ENCODE peak calls at places on chromosomes 13 and 19, in four cellular contexts. One of them, this sample, is unnamed.

GRCh38 chr19:7705387-7706187 is 3.7 kb upstream of the FCER2 start:
- DNase-seq in endodermal cell: no peak
- DNase-seq in esophagus muscularis mucosa: no peak
- DNase-seq in BJ: no peak
- DNase-seq in this sample: no peak

GRCh38 chr13:110680852-110681251 is 25.1 kb downstream of the CARS2 start:
- DNase-seq in endodermal cell: peak
- DNase-seq in esophagus muscularis mucosa: no peak
- DNase-seq in BJ: no peak
- DNase-seq in this sample: no peak

GRCh38 chr13:45784755-45785675 is 66.5 kb downstream of the SIAH3 start:
- DNase-seq in endodermal cell: no peak
- DNase-seq in esophagus muscularis mucosa: no peak
- DNase-seq in BJ: no peak
- DNase-seq in this sample: no peak

GRCh38 chr19:8430650-8431049 is 14.1 kb upstream of the HNRNPM start:
- DNase-seq in endodermal cell: no peak
- DNase-seq in esophagus muscularis mucosa: no peak
- DNase-seq in BJ: no peak
- DNase-seq in this sample: no peak

GRCh38 chr13:76440568-76440967 is 445.6 kb downstream of the KCTD12 start:
- DNase-seq in endodermal cell: no peak
- DNase-seq in esophagus muscularis mucosa: no peak
- DNase-seq in BJ: no peak
- DNase-seq in this sample: no peak

GRCh38 chr19:28257396-28257795 is 955.6 kb downstream of the UQCRFS1 start:
- DNase-seq in endodermal cell: no peak
- DNase-seq in esophagus muscularis mucosa: no peak
- DNase-seq in BJ: no peak
- DNase-seq in this sample: no peak

GRCh38 chr19:33780251-33780650 is 16.4 kb upstream of the KCTD15 start:
- DNase-seq in endodermal cell: no peak
- DNase-seq in esophagus muscularis mucosa: no peak
- DNase-seq in BJ: no peak
- DNase-seq in this sample: no peak

GRCh38 chr19:50489461-50490011 is 12.9 kb upstream of the GARIN5A start:
- DNase-seq in endodermal cell: peak
- DNase-seq in esophagus muscularis mucosa: no peak
- DNase-seq in BJ: no peak
- DNase-seq in this sample: no peak

GRCh38 chr19:50660083-50660366 is 10.8 kb downstream of the C19orf81 start:
- DNase-seq in endodermal cell: no peak
- DNase-seq in esophagus muscularis mucosa: no peak
- DNase-seq in BJ: no peak
- DNase-seq in this sample: no peak

GRCh38 chr13:100521912-100522490 is 66.6 kb downstream of the GGACT start:
- DNase-seq in endodermal cell: peak
- DNase-seq in esophagus muscularis mucosa: no peak
- DNase-seq in BJ: no peak
- DNase-seq in this sample: no peak

GRCh38 chr13:23289917-23290357 is 109.2 kb downstream of the SGCG start:
- DNase-seq in endodermal cell: no peak
- DNase-seq in esophagus muscularis mucosa: no peak
- DNase-seq in BJ: no peak
- DNase-seq in this sample: no peak

GRCh38 chr13:64061649-64062048 is 2646.0 kb upstream of the PCDH20 start:
- DNase-seq in endodermal cell: no peak
- DNase-seq in esophagus muscularis mucosa: no peak
- DNase-seq in BJ: no peak
- DNase-seq in this sample: no peak

GRCh38 chr13:50742353-50742752 is 101.1 kb downstream of the DLEU7 start:
- DNase-seq in endodermal cell: no peak
- DNase-seq in esophagus muscularis mucosa: no peak
- DNase-seq in BJ: no peak
- DNase-seq in this sample: no peak

GRCh38 chr13:41650706-41651105 is 193.4 kb downstream of the RGCC start:
- DNase-seq in endodermal cell: no peak
- DNase-seq in esophagus muscularis mucosa: no peak
- DNase-seq in BJ: no peak
- DNase-seq in this sample: no peak

GRCh38 chr13:41654800-41655199 is 197.4 kb downstream of the RGCC start:
- DNase-seq in endodermal cell: no peak
- DNase-seq in esophagus muscularis mucosa: no peak
- DNase-seq in BJ: no peak
- DNase-seq in this sample: no peak

GRCh38 chr13:41655997-41656396 is 198.6 kb downstream of the RGCC start:
- DNase-seq in endodermal cell: no peak
- DNase-seq in esophagus muscularis mucosa: no peak
- DNase-seq in BJ: no peak
- DNase-seq in this sample: no peak

GRCh38 chr13:41651413-41652068 is 194.2 kb downstream of the RGCC start:
- DNase-seq in endodermal cell: no peak
- DNase-seq in esophagus muscularis mucosa: no peak
- DNase-seq in BJ: no peak
- DNase-seq in this sample: no peak

GRCh38 chr13:41652735-41653361 is 195.5 kb downstream of the RGCC start:
- DNase-seq in endodermal cell: no peak
- DNase-seq in esophagus muscularis mucosa: no peak
- DNase-seq in BJ: peak
- DNase-seq in this sample: peak
- TF ChIP-seq CTCF in endodermal cell: peak
- TF ChIP-seq CTCF in esophagus muscularis mucosa: peak
- TF ChIP-seq CTCF in BJ: peak
- TF ChIP-seq CTCF in this sample: peak

DNA sequence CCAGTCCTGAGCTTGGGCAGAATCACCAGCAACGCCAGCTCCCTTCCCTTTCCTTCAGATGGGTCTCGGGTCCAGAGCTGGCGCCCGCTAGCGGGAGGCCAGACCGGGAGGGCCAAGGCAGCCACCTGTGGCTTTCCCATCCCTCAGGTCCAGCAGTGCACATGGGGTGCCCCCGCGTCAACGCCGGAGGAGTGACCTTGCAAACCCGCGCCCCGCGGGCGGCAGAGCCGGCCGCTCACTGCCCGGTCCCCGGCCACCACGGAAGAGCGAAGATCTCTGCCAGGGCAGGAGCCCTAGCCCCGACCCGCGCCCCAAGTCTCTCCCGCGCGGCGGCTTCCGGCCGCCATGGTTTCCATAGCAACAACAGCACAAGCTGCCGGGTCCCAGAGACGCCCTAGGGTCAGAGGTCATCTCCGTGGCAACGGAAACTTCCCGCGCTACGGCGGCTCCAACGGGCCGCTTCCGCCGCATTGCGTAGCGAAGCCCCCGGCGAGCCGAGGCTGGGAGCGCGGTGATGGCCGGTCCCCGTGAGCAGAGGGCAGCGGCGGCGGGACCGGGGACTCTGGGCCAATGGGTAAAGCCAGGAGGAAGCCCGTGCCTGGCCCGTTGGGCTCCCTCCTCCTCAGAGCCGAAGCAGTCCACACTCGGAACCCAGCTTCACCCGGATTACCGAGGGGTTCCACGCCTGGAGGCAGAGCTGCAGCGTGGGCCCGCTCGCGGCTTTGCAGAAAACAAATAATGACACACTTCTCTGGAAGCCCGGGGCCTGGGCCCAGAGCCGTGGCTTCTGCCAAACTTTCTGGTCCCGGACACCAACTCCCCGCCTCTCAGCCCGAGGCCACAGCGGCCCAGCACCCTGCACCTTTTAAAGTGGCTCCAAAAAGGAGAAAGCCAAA is 7.4 kb downstream of the FGF14 start:
- DNase-seq in endodermal cell: peak
- DNase-seq in esophagus muscularis mucosa: peak
- DNase-seq in BJ: peak
- DNase-seq in this sample: peak
- TF ChIP-seq CTCF in endodermal cell: peak
- TF ChIP-seq CTCF in esophagus muscularis mucosa: peak
- TF ChIP-seq CTCF in BJ: peak
- TF ChIP-seq CTCF in this sample: peak

GRCh38 chr19:32345261-32346207 is at the start of gene ZNF507:
- DNase-seq in endodermal cell: peak
- DNase-seq in esophagus muscularis mucosa: peak
- DNase-seq in BJ: no peak
- DNase-seq in this sample: no peak
- TF ChIP-seq CTCF in endodermal cell: peak
- TF ChIP-seq CTCF in esophagus muscularis mucosa: peak
- TF ChIP-seq CTCF in BJ: no peak
- TF ChIP-seq CTCF in this sample: no peak

GRCh38 chr13:27928353-27928804 is 8.6 kb downstream of the PDX1 start:
- DNase-seq in endodermal cell: no peak
- DNase-seq in esophagus muscularis mucosa: no peak
- DNase-seq in BJ: no peak
- DNase-seq in this sample: no peak

GRCh38 chr13:27928805-27929753 is 9.3 kb downstream of the PDX1 start:
- DNase-seq in endodermal cell: peak
- DNase-seq in esophagus muscularis mucosa: no peak
- DNase-seq in BJ: no peak
- DNase-seq in this sample: no peak

GRCh38 chr13:27929868-27930267 is 10.1 kb downstream of the PDX1 start:
- DNase-seq in endodermal cell: no peak
- DNase-seq in esophagus muscularis mucosa: no peak
- DNase-seq in BJ: no peak
- DNase-seq in this sample: no peak

DNA sequence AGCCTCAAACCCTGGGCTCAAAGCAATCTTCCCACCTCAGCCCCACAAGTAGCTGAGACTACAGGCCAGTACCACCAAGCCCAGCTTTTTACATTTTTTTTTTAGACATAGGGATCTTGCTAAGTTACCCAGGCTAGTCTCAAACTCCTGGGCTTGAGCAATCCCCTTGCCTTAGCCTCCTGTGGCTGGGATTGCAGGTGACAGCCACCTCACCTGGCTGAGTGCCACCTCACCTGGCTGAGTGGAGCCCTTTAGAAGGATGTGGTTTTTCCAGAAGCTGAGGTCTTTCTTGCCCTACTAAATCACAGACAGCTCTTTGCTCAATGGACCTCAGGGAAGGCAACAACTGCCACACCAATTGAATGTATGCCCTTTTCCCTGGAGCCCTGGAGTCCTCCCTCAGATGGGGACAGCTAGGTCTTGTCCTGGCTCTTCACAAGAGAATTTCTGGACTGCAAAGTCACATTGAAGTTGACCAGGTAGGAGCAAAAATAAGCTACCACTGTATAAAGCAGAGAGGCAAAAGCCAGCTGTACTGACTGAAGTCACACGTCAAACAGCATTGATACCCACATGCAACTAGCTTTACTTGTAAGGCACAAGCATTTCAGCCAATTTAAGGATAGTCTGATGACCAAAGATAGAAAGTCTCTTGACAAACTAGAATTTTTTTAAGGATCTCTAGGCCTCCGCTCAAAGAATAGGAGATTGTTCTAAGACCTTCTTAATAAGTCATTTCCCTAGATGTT is 14.0 kb downstream of the PDX1 start:
- DNase-seq in endodermal cell: no peak
- DNase-seq in esophagus muscularis mucosa: no peak
- DNase-seq in BJ: no peak
- DNase-seq in this sample: no peak
- TF ChIP-seq CTCF in endodermal cell: no peak
- TF ChIP-seq CTCF in esophagus muscularis mucosa: no peak
- TF ChIP-seq CTCF in BJ: no peak
- TF ChIP-seq CTCF in this sample: no peak

GRCh38 chr19:48182434-48182833 is 12.0 kb downstream of the ZSWIM9 start:
- DNase-seq in endodermal cell: no peak
- DNase-seq in esophagus muscularis mucosa: no peak
- DNase-seq in BJ: no peak
- DNase-seq in this sample: no peak
- TF ChIP-seq CTCF in endodermal cell: peak
- TF ChIP-seq CTCF in esophagus muscularis mucosa: no peak
- TF ChIP-seq CTCF in BJ: peak
- TF ChIP-seq CTCF in this sample: no peak

GRCh38 chr19:9430444-9430843 is 4.9 kb downstream of the ZNF266 start:
- DNase-seq in endodermal cell: no peak
- DNase-seq in esophagus muscularis mucosa: no peak
- DNase-seq in BJ: no peak
- DNase-seq in this sample: no peak

GRCh38 chr19:9431475-9431874 is 3.9 kb downstream of the ZNF266 start:
- DNase-seq in endodermal cell: peak
- DNase-seq in esophagus muscularis mucosa: no peak
- DNase-seq in BJ: no peak
- DNase-seq in this sample: no peak

GRCh38 chr19:9436358-9436757 is 985 bp upstream of the ZNF266 start:
- DNase-seq in endodermal cell: no peak
- DNase-seq in esophagus muscularis mucosa: no peak
- DNase-seq in BJ: no peak
- DNase-seq in this sample: no peak

DNA sequence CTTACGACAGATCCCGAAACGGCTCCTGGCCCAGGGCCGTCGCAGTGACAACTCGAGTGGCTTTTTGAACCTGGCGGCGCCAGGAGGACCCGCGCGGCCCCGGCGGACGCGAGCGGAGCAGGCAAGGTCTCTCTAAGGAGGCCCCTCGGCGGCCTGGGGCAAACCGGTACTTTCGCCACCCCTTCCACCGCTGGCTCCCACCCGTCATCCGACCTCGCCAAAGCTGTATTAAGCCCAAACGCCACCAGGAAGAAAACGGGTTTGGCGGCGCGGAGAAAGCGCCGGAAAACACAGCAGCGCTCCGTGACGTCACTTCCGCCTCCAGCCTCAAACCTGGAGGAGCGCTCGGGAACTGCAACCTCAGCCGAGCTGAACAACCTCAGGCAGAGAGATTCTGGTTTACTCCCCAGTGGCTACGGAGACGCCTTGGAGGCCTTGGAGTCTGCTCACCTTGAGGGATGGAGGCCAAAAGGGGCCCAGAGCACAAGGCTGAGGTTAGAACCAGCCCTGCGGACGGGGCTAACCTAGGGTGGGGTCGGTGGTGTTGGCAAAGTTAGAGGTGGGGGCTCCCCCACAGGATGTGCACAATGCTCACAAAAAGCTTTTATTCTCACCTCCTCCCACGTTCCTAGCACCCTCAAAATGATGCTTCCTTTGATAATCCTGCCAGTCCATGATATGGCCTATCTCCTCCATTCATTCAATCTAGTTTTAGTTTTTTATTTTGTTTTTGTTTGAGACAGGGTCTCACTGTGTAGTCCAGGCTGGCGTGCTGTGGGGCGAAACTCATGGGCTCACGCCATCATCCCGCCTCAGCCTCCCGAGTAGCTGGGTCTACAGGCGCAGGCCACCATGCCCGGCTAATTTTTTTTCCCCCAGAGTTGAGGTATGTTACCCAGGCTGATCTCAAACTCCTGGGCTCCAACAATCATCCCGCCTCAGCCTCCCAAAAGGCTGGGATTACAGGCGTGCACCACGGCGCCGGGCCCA is at the start of gene ZNF266:
- DNase-seq in endodermal cell: peak
- DNase-seq in esophagus muscularis mucosa: peak
- DNase-seq in BJ: peak
- DNase-seq in this sample: peak
- TF ChIP-seq CTCF in endodermal cell: peak
- TF ChIP-seq CTCF in esophagus muscularis mucosa: peak
- TF ChIP-seq CTCF in BJ: peak
- TF ChIP-seq CTCF in this sample: peak